ENCODE peak calls at places on chromosome 20, in seven cellular contexts. R, H, L, X, J, B and T are unnamed samples.
A peak's percentile ranks its signal among the peaks of the same experiment; 100 is the strongest.

GRCh38 chr20:63119451-63120285 is 96.3 kb downstream of the YTHDF1 start:
- DNase-seq in R (peak; percentile 5), H (no peak), L (no peak), X (no peak), J (peak; percentile 8), B (peak; percentile 45), T (no peak)

GRCh38 chr20:62715201-62715600 is 6.6 kb downstream of the NTSR1 start:
- DNase-seq in R (no peak), H (no peak), L (no peak), X (no peak), J (peak; percentile 20), B (no peak), T (no peak)

GRCh38 chr20:723756-724155 is 44.5 kb downstream of the SLC52A3 start:
- DNase-seq in R (no peak), H (no peak), L (no peak), X (no peak), J (no peak), B (no peak), T (no peak)

GRCh38 chr20:47922280-47922675 is 137.0 kb upstream of the SULF2 start:
- DNase-seq in R (no peak), H (no peak), L (no peak), X (peak; percentile 35), J (no peak), B (no peak), T (no peak)

GRCh38 chr20:63189846-63190559 is 25.9 kb downstream of the YTHDF1 start:
- DNase-seq in R (no peak), H (no peak), L (no peak), X (no peak), J (no peak), B (no peak), T (no peak)

GRCh38 chr20:14984768-14985622 is 647.6 kb upstream of the FLRT3 start:
- DNase-seq in R (no peak), H (no peak), L (peak; percentile 33), X (peak; percentile 90), J (no peak), B (no peak), T (no peak)

GRCh38 chr20:32247957-32248497 is 29.4 kb upstream of the KIF3B start:
- DNase-seq in R (no peak), H (no peak), L (no peak), X (no peak), J (no peak), B (no peak), T (no peak)

GRCh38 chr20:4160761-4161305 is 145.5 kb upstream of the RNF24 start:
- DNase-seq in R (peak; percentile 31), H (no peak), L (peak; percentile 64), X (no peak), J (peak; percentile 21), B (no peak), T (no peak)

GRCh38 chr20:25579081-25579770 is 6.1 kb downstream of the NINL start:
- DNase-seq in R (no peak), H (no peak), L (peak; percentile 42), X (no peak), J (no peak), B (no peak), T (no peak)

GRCh38 chr20:19886666-19887288 is 128.7 kb downstream of the RIN2 start:
- DNase-seq in R (no peak), H (no peak), L (peak; percentile 15), X (peak; percentile 76), J (no peak), B (no peak), T (no peak)

GRCh38 chr20:61785567-61785816 is 280.2 kb downstream of the TAF4 start:
- DNase-seq in R (no peak), H (no peak), L (no peak), X (no peak), J (no peak), B (no peak), T (no peak)

GRCh38 chr20:4029505-4030467 is 14.4 kb upstream of the RNF24 start:
- DNase-seq in R (no peak), H (no peak), L (no peak), X (no peak), J (no peak), B (no peak), T (no peak)

GRCh38 chr20:48456361-48457184 is 371.2 kb downstream of the PREX1 start:
- DNase-seq in R (no peak), H (no peak), L (no peak), X (no peak), J (no peak), B (no peak), T (no peak)

GRCh38 chr20:47360207-47360488 is 3.6 kb upstream of the ZMYND8 start:
- DNase-seq in R (no peak), H (no peak), L (no peak), X (peak; percentile 96), J (no peak), B (no peak), T (no peak)

GRCh38 chr20:24935786-24936525 is 13.1 kb upstream of the CST7 start:
- DNase-seq in R (no peak), H (no peak), L (no peak), X (no peak), J (no peak), B (no peak), T (no peak)

GRCh38 chr20:50399917-50400704 is 110.1 kb upstream of the PTPN1 start:
- DNase-seq in R (no peak), H (no peak), L (no peak), X (peak; percentile 74), J (no peak), B (no peak), T (no peak)

GRCh38 chr20:2749951-2750342 is 50.5 kb downstream of the CPXM1 start:
- DNase-seq in R (no peak), H (no peak), L (no peak), X (no peak), J (no peak), B (no peak), T (no peak)

GRCh38 chr20:47296950-47297349 is 59.5 kb downstream of the ZMYND8 start:
- DNase-seq in R (no peak), H (no peak), L (no peak), X (peak; percentile 44), J (no peak), B (no peak), T (no peak)

GRCh38 chr20:44324343-44324742 is 12.5 kb upstream of the R3HDML start:
- DNase-seq in R (no peak), H (no peak), L (no peak), X (peak; percentile 68), J (no peak), B (no peak), T (no peak)

GRCh38 chr20:49573900-49574416 is 6.0 kb upstream of the PTGIS start:
- DNase-seq in R (no peak), H (no peak), L (no peak), X (no peak), J (no peak), B (no peak), T (no peak)

GRCh38 chr20:63939061-63939935 is 16.9 kb downstream of the UCKL1 start:
- DNase-seq in R (peak; percentile 0), H (no peak), L (no peak), X (no peak), J (peak; percentile 33), B (no peak), T (no peak)

GRCh38 chr20:47929368-47930115 is 144.3 kb upstream of the SULF2 start:
- DNase-seq in R (no peak), H (no peak), L (peak; percentile 30), X (no peak), J (no peak), B (no peak), T (no peak)

GRCh38 chr20:64133951-64134407 is 26.6 kb upstream of the NPBWR2 start:
- DNase-seq in R (no peak), H (no peak), L (no peak), X (no peak), J (no peak), B (no peak), T (no peak)

GRCh38 chr20:45432294-45432693 is 16.4 kb downstream of the PIGT start:
- DNase-seq in R (no peak), H (no peak), L (no peak), X (no peak), J (no peak), B (no peak), T (no peak)
- H3K4me3 ChIP-seq in R (no peak overlapping the region), H (no peak overlapping the region), L (no peak overlapping the region), X (no peak overlapping the region), J (no peak overlapping the region), B (no peak overlapping the region), T (no peak overlapping the region)

DNA sequence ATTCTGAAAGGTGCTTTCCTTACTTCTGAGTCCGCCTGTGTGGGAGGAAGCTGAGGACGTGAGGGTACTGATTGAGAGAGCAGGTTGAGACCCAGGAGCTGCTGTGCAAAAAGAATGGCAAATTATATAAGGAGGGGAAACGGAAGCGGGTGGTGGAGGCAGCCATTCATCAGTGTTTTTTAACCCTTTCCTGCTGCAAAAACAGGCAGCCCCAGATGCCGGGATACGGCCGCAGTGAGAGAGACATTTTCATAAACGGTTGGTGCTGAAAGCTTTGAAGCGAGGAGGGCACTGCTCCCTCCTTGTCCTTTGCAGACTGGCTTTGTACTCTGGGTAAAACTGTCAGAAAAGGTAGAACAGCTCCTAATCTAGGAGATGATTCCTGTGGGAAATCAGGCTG is 56.4 kb downstream of the TTI1 start:
- DNase-seq in R (no peak), H (no peak), L (peak; percentile 25), X (no peak), J (no peak), B (no peak), T (no peak)
- H3K27ac ChIP-seq in R (no peak overlapping the region), H (no peak overlapping the region), L (peak overlapping the region; percentile 31), X (no peak overlapping the region), J (no peak overlapping the region), B (no peak overlapping the region), T (no peak overlapping the region)

GRCh38 chr20:56158489-56158888 is 90.0 kb upstream of the MC3R start:
- DNase-seq in R (no peak), H (no peak), L (no peak), X (no peak), J (no peak), B (no peak), T (no peak)

GRCh38 chr20:56166781-56167465 is 81.6 kb upstream of the MC3R start:
- DNase-seq in R (no peak), H (no peak), L (no peak), X (no peak), J (no peak), B (no peak), T (no peak)

GRCh38 chr20:56160956-56161355 is 87.6 kb upstream of the MC3R start:
- DNase-seq in R (no peak), H (no peak), L (no peak), X (no peak), J (no peak), B (no peak), T (no peak)

GRCh38 chr20:56163806-56164205 is 84.7 kb upstream of the MC3R start:
- DNase-seq in R (no peak), H (no peak), L (no peak), X (peak; percentile 54), J (no peak), B (no peak), T (no peak)
- H3K9me3 ChIP-seq in R (no peaks in the 10 kb centered on the region), H (no peaks in the 10 kb centered on the region), L (no peaks in the 10 kb centered on the region), X (no peaks in the 10 kb centered on the region), J (no peaks in the 10 kb centered on the region), B (no peaks in the 10 kb centered on the region), T (peaks cover 6% of the 10 kb centered on the region)

DNA sequence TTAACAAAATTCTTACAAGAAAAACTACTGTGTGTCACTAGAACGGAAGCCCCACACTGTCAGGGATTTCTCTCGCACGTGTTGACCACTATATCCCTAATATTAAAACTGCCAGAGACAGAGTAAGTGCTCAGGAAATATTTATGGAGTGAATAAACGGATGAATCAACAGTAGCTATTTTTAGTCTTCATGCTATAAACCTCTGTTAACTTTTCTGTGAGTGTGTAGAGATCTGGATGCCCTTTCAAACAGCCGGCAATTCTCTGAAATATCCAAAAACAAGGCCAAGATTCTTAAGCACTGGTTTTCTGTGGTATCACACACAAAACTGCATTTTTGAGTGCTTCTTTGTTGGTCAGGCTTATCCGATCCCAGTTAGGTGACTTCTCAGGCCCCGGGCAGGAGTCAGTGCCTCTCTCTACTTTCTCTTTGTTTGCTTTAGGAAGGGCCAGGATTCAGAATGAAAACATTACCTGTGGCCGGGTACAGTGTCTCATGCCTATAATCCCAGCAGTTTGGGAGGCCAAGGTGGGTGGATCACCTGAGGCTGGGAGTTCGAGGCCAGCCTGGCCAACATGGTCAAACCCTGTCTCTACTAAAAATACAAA is 15.7 kb downstream of the ATP9A start:
- DNase-seq in R (no peak), H (peak; percentile 85), L (no peak), X (peak; percentile 72), J (no peak), B (no peak), T (no peak)
- H3K4me3 ChIP-seq in R (no peak overlapping the region), H (no peak overlapping the region), L (no peak overlapping the region), X (peak overlapping the region; percentile 10), J (no peak overlapping the region), B (no peak overlapping the region), T (no peak overlapping the region)